ENCODE peak calls at places on chromosomes 3 and 15, in four cellular contexts. S, V, N and Y are unnamed samples.

GRCh38 chr3:9916346-9916733 is 558 bp upstream of the IL17RC start:
- DNase-seq in S (no peak), V (no peak), N (no peak), Y (no peak)

GRCh38 chr3:12898290-12898979 is 57.1 kb upstream of the RPL32 start:
- DNase-seq in S (no peak), V (no peak), N (no peak), Y (no peak)

GRCh38 chr3:132892956-132893355 is 145.2 kb upstream of the TMEM108 start:
- DNase-seq in S (no peak), V (no peak), N (no peak), Y (no peak)

GRCh38 chr3:5212625-5213573 is 25.4 kb downstream of the EDEM1 start:
- DNase-seq in S (no peak), V (no peak), N (no peak), Y (no peak)

GRCh38 chr15:100891316-100892012 is 11.8 kb downstream of the ALDH1A3 start:
- DNase-seq in S (no peak), V (no peak), N (no peak), Y (no peak)

GRCh38 chr15:75785771-75786563 is 57.3 kb upstream of the UBE2Q2 start:
- DNase-seq in S (no peak), V (peak), N (peak), Y (no peak)

GRCh38 chr15:48887144-48887543 is 9.2 kb downstream of the EID1 start:
- DNase-seq in S (no peak), V (no peak), N (no peak), Y (no peak)

GRCh38 chr15:72231847-72232461 is 964 bp upstream of the PKM start:
- DNase-seq in S (peak), V (peak), N (no peak), Y (no peak)

GRCh38 chr15:68536331-68537095 is 42.3 kb upstream of the CORO2B start:
- DNase-seq in S (no peak), V (no peak), N (no peak), Y (no peak)